ENCODE peak calls at places on chromosome 1, in five cellular contexts. Y is fibroblast of pulmonary artery; T is mucosa of descending colon; L is IMR-90; F is naive thymus-derived CD4-positive, alpha-beta T cell. J is an unnamed sample.

GRCh38 chr1:233172201-233172600 is 123.3 kb downstream of the PCNX2 start:
- DNase-seq in Y (peak), L (peak), T (no peak), F (no peak), J (no peak)

GRCh38 chr1:198904356-198904755 is 265.5 kb downstream of the PTPRC start:
- DNase-seq in Y (peak), F (no peak), L (peak), T (no peak), J (no peak)

GRCh38 chr1:222634180-222635013 is 16.5 kb downstream of the MIA3 start:
- DNase-seq in Y (peak), L (peak), T (no peak), F (peak), J (no peak)

GRCh38 chr1:162908780-162909179 is 47.8 kb upstream of the CCDC190 start:
- DNase-seq in F (no peak), L (peak), Y (peak), T (no peak), J (no peak)

GRCh38 chr1:161367684-161368398 is at the start of gene CFAP126:
- DNase-seq in L (peak), Y (peak), F (peak), T (no peak), J (no peak)

GRCh38 chr1:185317886-185318310 is 855 bp upstream of the IVNS1ABP start:
- DNase-seq in Y (no peak), T (peak), F (peak), L (no peak), J (peak)

GRCh38 chr1:19336543-19336942 is 24.4 kb downstream of the SLC66A1 start:
- DNase-seq in T (no peak), Y (no peak), L (peak), F (no peak), J (no peak)

GRCh38 chr1:182784556-182785171 is 4.9 kb upstream of the NPL start:
- DNase-seq in Y (peak), F (peak), T (no peak), L (peak), J (no peak)

GRCh38 chr1:201408176-201408814 is 9.2 kb upstream of the LAD1 start:
- DNase-seq in F (peak), T (peak), L (peak), Y (peak), J (no peak)

GRCh38 chr1:65009176-65009575 is 42.8 kb upstream of the JAK1 start:
- DNase-seq in T (no peak), L (no peak), F (peak), Y (no peak), J (no peak)

GRCh38 chr1:220818421-220819173 is 31.9 kb downstream of the MTARC1 start:
- DNase-seq in F (no peak), L (peak), Y (peak), T (no peak), J (no peak)

GRCh38 chr1:18557621-18558465 is 72.8 kb upstream of the PAX7 start:
- DNase-seq in T (peak), F (peak), L (no peak), Y (no peak), J (no peak)

GRCh38 chr1:166032163-166032562 is 134.6 kb downstream of the FAM78B start:
- DNase-seq in T (no peak), L (no peak), F (no peak), Y (no peak), J (no peak)

GRCh38 chr1:39159224-39160036 is 45.1 kb upstream of the MACF1 start:
- DNase-seq in F (no peak), Y (peak), T (peak), L (peak), J (no peak)

GRCh38 chr1:84907095-84907827 is 14.3 kb upstream of the LPAR3 start:
- DNase-seq in Y (peak), T (no peak), L (peak), F (no peak), J (no peak)

GRCh38 chr1:209176866-209177430 is 406.6 kb upstream of the CAMK1G start:
- DNase-seq in T (no peak), F (no peak), Y (no peak), L (no peak), J (no peak)

GRCh38 chr1:193283026-193283425 is 96.6 kb upstream of the B3GALT2 start:
- DNase-seq in Y (peak), T (no peak), F (no peak), L (peak), J (no peak)

GRCh38 chr1:66298427-66298826 is 235.5 kb upstream of the SGIP1 start:
- DNase-seq in T (peak), L (no peak), Y (no peak), F (no peak), J (no peak)

GRCh38 chr1:156162430-156163037 is 9.1 kb downstream of the SEMA4A start:
- DNase-seq in T (no peak), F (no peak), Y (peak), L (no peak), J (no peak)

GRCh38 chr1:156160744-156161181 is 7.4 kb downstream of the SEMA4A start:
- DNase-seq in T (peak), Y (peak), F (peak), L (peak), J (no peak)

GRCh38 chr1:156157506-156157905 is 4.1 kb downstream of the SEMA4A start:
- DNase-seq in F (no peak), L (no peak), T (no peak), Y (no peak), J (no peak)

GRCh38 chr1:156157974-156158373 is 4.6 kb downstream of the SEMA4A start:
- DNase-seq in F (no peak), L (no peak), Y (no peak), T (no peak), J (no peak)

DNA sequence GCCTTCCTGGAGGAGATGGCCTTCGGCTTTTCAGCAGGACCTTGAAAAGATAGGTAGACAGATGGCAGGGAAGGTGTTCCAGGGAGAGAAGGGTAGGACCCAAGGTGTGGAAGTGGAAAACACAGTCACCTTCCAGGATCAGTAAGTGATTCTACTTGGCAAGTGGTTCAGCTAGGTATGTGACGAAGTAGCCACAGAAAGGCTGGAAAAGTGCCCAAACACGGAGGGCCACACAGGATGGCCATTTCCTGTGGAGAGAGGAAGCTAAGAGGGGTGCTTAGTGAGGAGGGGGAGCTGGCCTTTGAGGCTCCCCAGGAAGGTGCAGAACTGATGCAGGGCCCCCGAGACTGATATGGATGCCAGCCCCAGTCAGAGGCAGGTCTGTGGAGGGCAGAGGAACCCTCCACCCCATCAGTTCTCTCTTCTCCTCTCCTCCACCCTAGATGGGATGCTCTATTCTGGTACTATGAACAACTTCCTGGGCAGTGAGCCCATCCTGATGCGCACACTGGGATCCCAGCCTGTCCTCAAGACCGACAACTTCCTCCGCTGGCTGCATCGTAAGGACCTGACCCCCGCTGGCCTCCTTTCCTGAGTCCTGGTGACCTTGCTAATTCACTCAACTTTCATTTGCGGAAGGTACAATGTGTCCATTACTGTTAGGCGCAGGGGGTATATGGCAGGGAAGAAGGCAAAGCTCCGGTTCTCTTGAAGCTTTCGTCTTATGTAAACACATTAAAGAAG is 6.8 kb downstream of the SEMA4A start:
- DNase-seq in F (no peak), L (no peak), T (no peak), Y (peak), J (no peak)
- H3K4me3 ChIP-seq in F (peak), L (no peak), T (no peak), Y (no peak), J (peak)

DNA sequence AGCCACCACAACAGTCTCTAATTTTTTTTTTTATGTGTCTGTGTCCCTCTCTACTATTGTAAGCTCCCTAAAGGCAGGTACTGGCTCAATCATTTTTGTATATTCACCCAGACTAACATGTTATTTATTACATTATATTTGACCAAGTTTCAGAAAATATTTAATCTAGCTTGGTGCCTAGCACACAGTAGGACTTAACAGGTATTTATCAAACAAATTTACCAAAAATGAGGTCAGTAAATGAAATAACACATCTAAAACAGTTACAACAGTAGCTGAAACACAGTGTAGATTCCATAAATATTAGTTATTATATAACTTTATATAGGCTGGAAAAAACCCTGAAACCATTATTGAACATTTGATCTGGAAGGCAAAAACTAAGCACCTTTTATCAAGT is 2.7 kb downstream of the NRDC start:
- DNase-seq in Y (no peak), L (no peak), F (no peak), T (no peak), J (no peak)
- H3K4me3 ChIP-seq in Y (peak), L (no peak), F (no peak), T (no peak), J (no peak)

GRCh38 chr1:8421721-8422120 is 103.8 kb downstream of the SLC45A1 start:
- DNase-seq in T (no peak), L (peak), F (no peak), Y (no peak), J (no peak)

GRCh38 chr1:8418301-8418700 is 100.4 kb downstream of the SLC45A1 start:
- DNase-seq in L (no peak), Y (no peak), F (no peak), T (no peak), J (no peak)

GRCh38 chr1:8419861-8420260 is 101.9 kb downstream of the SLC45A1 start:
- DNase-seq in F (no peak), T (no peak), Y (no peak), L (no peak), J (no peak)

GRCh38 chr1:8419172-8419571 is 101.3 kb downstream of the SLC45A1 start:
- DNase-seq in Y (peak), F (no peak), T (no peak), L (peak), J (no peak)

GRCh38 chr1:8420318-8420717 is 102.4 kb downstream of the SLC45A1 start:
- DNase-seq in T (no peak), Y (no peak), L (no peak), F (no peak), J (no peak)
- H3K4me3 ChIP-seq in T (no peak), Y (peak), L (peak), F (peak), J (peak)

GRCh38 chr1:245768596-245768995 is 613.8 kb downstream of the KIF26B start:
- DNase-seq in T (no peak), F (no peak), Y (no peak), L (no peak), J (no peak)

GRCh38 chr1:245762396-245762910 is 607.7 kb downstream of the KIF26B start:
- DNase-seq in T (no peak), Y (no peak), F (no peak), L (no peak), J (no peak)

GRCh38 chr1:245765241-245766000 is 610.6 kb downstream of the KIF26B start:
- DNase-seq in F (no peak), L (peak), T (no peak), Y (peak), J (no peak)

GRCh38 chr1:245764040-245764439 is 609.3 kb downstream of the KIF26B start:
- DNase-seq in T (no peak), L (no peak), Y (no peak), F (no peak), J (no peak)
- H3K4me3 ChIP-seq in T (no peak), L (no peak), Y (no peak), F (no peak), J (no peak)

GRCh38 chr1:118989006-118989736 is 1.0 kb upstream of the TBX15 start:
- DNase-seq in L (no peak), F (no peak), Y (no peak), T (no peak), J (no peak)
- H3K4me3 ChIP-seq in L (no peak), F (no peak), Y (no peak), T (no peak), J (no peak)

DNA sequence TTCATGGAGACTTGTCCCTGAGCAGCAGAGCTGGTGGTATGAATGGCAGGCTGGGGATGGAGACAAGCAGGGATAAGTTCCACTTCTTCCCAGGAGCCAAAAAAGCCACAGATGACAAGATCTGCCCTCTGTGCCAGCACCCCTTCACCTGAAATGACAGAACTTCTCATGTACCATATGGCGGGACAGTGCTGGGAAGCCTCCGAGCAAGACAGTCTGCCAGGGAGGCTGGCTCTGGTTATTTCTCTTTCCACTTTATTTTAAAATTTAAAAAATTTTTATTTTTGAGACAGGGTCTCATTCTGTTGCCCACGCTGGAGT is 16.4 kb downstream of the GNG4 start:
- DNase-seq in F (no peak), Y (no peak), L (no peak), T (no peak), J (no peak)
- H3K4me3 ChIP-seq in F (no peak), Y (peak), L (no peak), T (no peak), J (no peak)